ENCODE peak calls at places on chromosomes 6 and 20, in four cellular contexts. Q, E, N and U are unnamed samples.
A peak's percentile ranks its signal among the peaks of the same experiment; 100 is the strongest.

GRCh38 chr20:33653218-33653899 is 8.8 kb upstream of the C20orf144 start:
- DNase-seq in N (peak; percentile 86), E (peak; percentile 82), Q (peak; percentile 72), U (peak; percentile 82)

GRCh38 chr6:3359973-3360726 is 96.7 kb downstream of the SLC22A23 start:
- DNase-seq in E (no peak), Q (no peak), N (no peak), U (no peak)

GRCh38 chr20:56428388-56428787 is 16.3 kb downstream of the CASS4 start:
- DNase-seq in Q (no peak), N (no peak), E (no peak), U (no peak)

GRCh38 chr6:170290306-170291128 is at the start of gene DLL1:
- DNase-seq in N (peak; percentile 84), E (peak; percentile 15), Q (peak; percentile 82), U (peak; percentile 67)

GRCh38 chr6:5763871-5764270 is 242.9 kb downstream of the NRN1 start:
- DNase-seq in N (no peak), E (no peak), Q (no peak), U (peak; percentile 36)

GRCh38 chr6:102679844-102680243 is 1286.3 kb downstream of the GRIK2 start:
- DNase-seq in E (no peak), Q (no peak), N (no peak), U (no peak)

GRCh38 chr6:5937516-5937915 is 69.2 kb downstream of the NRN1 start:
- DNase-seq in Q (no peak), N (no peak), E (no peak), U (no peak)

GRCh38 chr6:25637946-25638345 is 14.1 kb upstream of the SCGN start:
- DNase-seq in E (no peak), Q (peak; percentile 92), N (peak; percentile 55), U (no peak)

GRCh38 chr6:169326067-169326799 is 72.6 kb upstream of the THBS2 start:
- DNase-seq in E (peak; percentile 57), Q (no peak), N (peak; percentile 72), U (no peak)

GRCh38 chr6:161890133-161890833 is 616.4 kb upstream of the AGPAT4 start:
- DNase-seq in Q (no peak), E (no peak), N (no peak), U (no peak)

GRCh38 chr6:112149719-112150263 is 62.4 kb downstream of the FAM229B start:
- DNase-seq in N (no peak), Q (no peak), E (no peak), U (no peak)

GRCh38 chr6:28104392-28105250 is 19.8 kb upstream of the ZSCAN16 start:
- DNase-seq in N (peak; percentile 88), E (peak; percentile 69), Q (peak; percentile 67), U (peak; percentile 91)

GRCh38 chr20:61169870-61170269 is 82.2 kb upstream of the CDH4 start:
- DNase-seq in Q (no peak), E (no peak), N (no peak), U (no peak)

GRCh38 chr20:11144114-11144513 is 470.3 kb upstream of the JAG1 start:
- DNase-seq in Q (no peak), N (no peak), E (no peak), U (no peak)

GRCh38 chr6:149049230-149049629 is 268.3 kb upstream of the TAB2 start:
- DNase-seq in E (no peak), N (no peak), Q (no peak), U (no peak)

GRCh38 chr6:131023834-131024504 is 39.1 kb downstream of the EPB41L2 start:
- DNase-seq in N (no peak), E (peak; percentile 10), Q (no peak), U (no peak)

GRCh38 chr6:33610057-33610456 is 11.1 kb upstream of the ITPR3 start:
- DNase-seq in N (no peak), E (no peak), Q (no peak), U (no peak)

GRCh38 chr6:161273752-161274487 is at the start of gene AGPAT4:
- DNase-seq in N (peak; percentile 72), Q (peak; percentile 83), E (peak; percentile 87), U (peak; percentile 89)